ENCODE peak calls at places on chromosomes 16 and 17, in six cellular contexts. Z is lung microvascular endothelial cell; V is fibroblast of the aortic adventitia; K is fibroblast of mammary gland; N is stimulated activated CD8-positive, alpha-beta memory T cell treated with anti-CD3 and anti-CD28 coated beads, Interleukin-4, amount 100 ng/mL, for 1 hour; Q is HFF-Myc. L is an unnamed sample.

GRCh38 chr16:31099860-31100638 is 5.5 kb upstream of the VKORC1 start:
- DNase-seq in Q (no peak), K (peak), N (no peak), V (peak), Z (no peak), L (no peak)

GRCh38 chr17:45302649-45303173 is 14.1 kb downstream of the MAP3K14 start:
- DNase-seq in V (peak), N (no peak), Q (no peak), K (peak), Z (no peak), L (no peak)

GRCh38 chr16:14111713-14112538 is 40.8 kb downstream of the MRTFB start:
- DNase-seq in V (peak), Q (no peak), K (peak), Z (peak), N (no peak), L (no peak)

GRCh38 chr17:7903154-7904103 is 12.7 kb downstream of the RNF227 start:
- DNase-seq in Z (no peak), N (no peak), V (no peak), Q (no peak), K (no peak), L (no peak)

GRCh38 chr17:56777859-56778258 is 55.9 kb downstream of the C17orf67 start:
- DNase-seq in Q (no peak), V (no peak), N (no peak), Z (peak), K (peak), L (no peak)

GRCh38 chr17:59837362-59838195 is 55.2 kb downstream of the TUBD1 start:
- DNase-seq in V (peak), Z (peak), N (no peak), K (peak), Q (peak), L (peak)

GRCh38 chr17:39813631-39814030 is 50.5 kb downstream of the IKZF3 start:
- DNase-seq in N (peak), V (no peak), Q (no peak), K (no peak), Z (no peak), L (peak)

GRCh38 chr17:76682306-76682705 is 28.5 kb downstream of the MXRA7 start:
- DNase-seq in V (peak), K (peak), Z (no peak), N (no peak), Q (no peak), L (no peak)

GRCh38 chr17:58189436-58190146 is 2.9 kb upstream of the EPX start:
- DNase-seq in Z (peak), Q (peak), N (no peak), V (peak), K (peak), L (no peak)

GRCh38 chr17:50206604-50207293 is 5.3 kb upstream of the COL1A1 start:
- DNase-seq in V (peak), K (peak), Q (no peak), N (no peak), Z (no peak), L (no peak)

GRCh38 chr16:78065344-78065743 is 34.1 kb upstream of the WWOX start:
- DNase-seq in K (no peak), N (no peak), V (no peak), Q (no peak), Z (no peak), L (no peak)

GRCh38 chr17:29179232-29180036 is 764 bp downstream of the MYO18A start:
- DNase-seq in Q (no peak), Z (no peak), K (no peak), V (no peak), N (no peak), L (no peak)

GRCh38 chr17:40412880-40413279 is 4.8 kb downstream of the TOP2A start:
- DNase-seq in Q (no peak), Z (no peak), V (no peak), N (no peak), K (no peak), L (no peak)

GRCh38 chr17:50274142-50274944 is at the start of gene TMEM92:
- DNase-seq in Z (no peak), Q (no peak), V (no peak), K (peak), N (no peak), L (no peak)

GRCh38 chr16:85123891-85124635 is 11.8 kb upstream of the CIBAR2 start:
- DNase-seq in K (peak), Z (peak), N (no peak), Q (no peak), V (peak), L (no peak)

GRCh38 chr17:57999496-58000017 is 7.5 kb downstream of the SRSF1 start:
- DNase-seq in Q (no peak), K (peak), Z (peak), V (peak), N (no peak), L (no peak)

GRCh38 chr17:34375598-34375997 is 12.6 kb upstream of the CCL1 start:
- DNase-seq in K (no peak), Z (no peak), N (no peak), V (no peak), Q (no peak), L (no peak)

GRCh38 chr16:72637306-72637705 is 410.6 kb downstream of the ZFHX3 start:
- DNase-seq in K (peak), N (no peak), Q (peak), Z (peak), V (peak), L (no peak)

GRCh38 chr16:4323845-4324478 is 8.1 kb downstream of the GLIS2 start:
- DNase-seq in Z (peak), Q (no peak), V (peak), K (peak), N (no peak), L (no peak)

GRCh38 chr17:38511126-38512108 is 83.2 kb downstream of the ARHGAP23 start:
- DNase-seq in Q (no peak), N (no peak), K (peak), V (peak), Z (peak), L (no peak)

GRCh38 chr17:36546418-36547093 is 1.8 kb downstream of the GGNBP2 start:
- DNase-seq in V (peak), Q (no peak), K (peak), Z (peak), N (no peak), L (no peak)

GRCh38 chr16:89308391-89309333 is 91.2 kb downstream of the ZNF778 start:
- DNase-seq in K (no peak), Z (no peak), Q (no peak), N (no peak), V (no peak), L (peak)

GRCh38 chr17:44541884-44542581 is 15.3 kb upstream of the FZD2 start:
- DNase-seq in N (no peak), K (no peak), V (no peak), Z (no peak), Q (no peak), L (no peak)

GRCh38 chr17:6574689-6575595 is 18.6 kb upstream of the PITPNM3 start:
- DNase-seq in K (peak), Z (peak), N (no peak), V (peak), Q (peak), L (peak)

GRCh38 chr16:9849697-9850245 is 332.5 kb downstream of the GRIN2A start:
- DNase-seq in K (no peak), N (no peak), Q (no peak), Z (no peak), V (no peak), L (no peak)

GRCh38 chr17:31314788-31315105 is 893 bp upstream of the EVI2B start:
- DNase-seq in Z (no peak), K (no peak), N (no peak), V (no peak), Q (no peak), L (no peak)

GRCh38 chr16:87528690-87529579 is 36.1 kb upstream of the ZCCHC14 start:
- DNase-seq in Q (no peak), K (no peak), V (no peak), N (no peak), Z (no peak), L (peak)

L was measured in natural killer cell treated with Interleukin-12 subunit alpha and Interleukin-12 subunit beta and Interleukin-15 and Interleukin-18, amount 100 ng/mL, for 72 hours.